ENCODE peak calls at places on chromosomes 4 and X, in six cellular contexts. Q, A, V, G, O and R are unnamed samples.
A peak's percentile ranks its signal among the peaks of the same experiment; 100 is the strongest.

GRCh38 chrX:112863850-112864249 is 23.2 kb upstream of the AMOT start:
- DNase-seq in Q (no peak), O (no peak), V (no peak), A (no peak), G (no peak), R (no peak)

GRCh38 chr4:38920186-38920585 is 52.6 kb downstream of the FAM114A1 start:
- DNase-seq in Q (no peak), O (no peak), V (no peak), A (no peak), G (no peak), R (no peak)

GRCh38 chr4:127777487-127777886 is 4.6 kb upstream of the HSPA4L start:
- DNase-seq in O (no peak), Q (no peak), A (no peak), V (no peak), G (no peak), R (no peak)

GRCh38 chrX:148659481-148659880 is 159.1 kb downstream of the AFF2 start:
- DNase-seq in A (no peak), Q (no peak), V (no peak), G (no peak), O (no peak), R (no peak)

GRCh38 chr4:102335616-102336015 is 9.7 kb downstream of the SLC39A8 start:
- DNase-seq in A (no peak), Q (no peak), G (no peak), V (no peak), O (no peak), R (no peak)

GRCh38 chr4:8591626-8592365 is 769 bp upstream of the CPZ start:
- DNase-seq in V (peak; percentile 34), O (no peak), Q (no peak), G (no peak), A (no peak), R (no peak)

GRCh38 chrX:71992711-71993110 is 82.1 kb downstream of the NHSL2 start:
- DNase-seq in O (no peak), V (no peak), A (no peak), G (no peak), Q (no peak), R (no peak)

GRCh38 chr4:15197005-15197404 is 194.7 kb downstream of the CPEB2 start:
- DNase-seq in Q (no peak), A (no peak), O (no peak), V (peak; percentile 9), G (no peak), R (no peak)

GRCh38 chr4:147596377-147596776 is 20.8 kb upstream of the TMEM184C start:
- DNase-seq in G (no peak), A (no peak), V (no peak), Q (no peak), O (no peak), R (no peak)

GRCh38 chr4:139666735-139667266 is 1.2 kb downstream of the MGST2 start:
- DNase-seq in A (no peak), G (no peak), V (peak; percentile 52), O (peak; percentile 32), Q (no peak), R (peak; percentile 48)

GRCh38 chr4:13542577-13543042 is 1.7 kb downstream of the NKX3-2 start:
- DNase-seq in Q (no peak), G (no peak), O (no peak), V (peak; percentile 5), A (peak; percentile 3), R (no peak)